ENCODE peak calls at places on chromosomes 5 and 9, in eight cellular contexts. S, A, T, C, X, Q, V and U are unnamed samples.

GRCh38 chr9:84667571-84668203 is 1.8 kb upstream of the NTRK2 start:
- DNase-seq in T (no peak), Q (no peak), C (no peak), X (peak; percentile 40), S (no peak), A (no peak), V (no peak), U (no peak)

GRCh38 chr5:11715797-11716196 is 188.4 kb downstream of the CTNND2 start:
- DNase-seq in V (no peak), X (no peak), S (no peak), Q (no peak), C (no peak), T (no peak), A (no peak), U (no peak)

GRCh38 chr9:8560560-8561525 is 761.3 kb upstream of the DMAC1 start:
- DNase-seq in A (no peak), T (no peak), Q (no peak), X (peak; percentile 81), C (no peak), S (no peak), V (no peak), U (no peak)

GRCh38 chr5:170268884-170269283 is 28.7 kb downstream of the LCP2 start:
- DNase-seq in X (no peak), C (no peak), A (no peak), V (no peak), T (no peak), Q (no peak), S (no peak), U (no peak)

GRCh38 chr5:107563957-107564544 is 106.7 kb downstream of the EFNA5 start:
- DNase-seq in X (no peak), C (no peak), A (no peak), T (peak; percentile 59), Q (no peak), S (no peak), V (no peak), U (no peak)

GRCh38 chr9:126844085-126844484 is 16.4 kb upstream of the ZBTB34 start:
- DNase-seq in V (peak; percentile 48), S (no peak), Q (peak; percentile 82), X (peak; percentile 50), C (no peak), T (no peak), A (no peak), U (no peak)

GRCh38 chr9:123361086-123361730 is 5.2 kb downstream of the CRB2 start:
- DNase-seq in A (peak; percentile 40), Q (no peak), T (no peak), S (no peak), X (no peak), V (no peak), C (no peak), U (no peak)

GRCh38 chr9:32581512-32582143 is 8.7 kb upstream of the NDUFB6 start:
- DNase-seq in V (no peak), S (no peak), T (peak; percentile 52), C (no peak), X (peak; percentile 54), A (no peak), Q (peak; percentile 77), U (no peak)

GRCh38 chr9:94928696-94929372 is 202.3 kb downstream of the AOPEP start:
- DNase-seq in S (no peak), X (no peak), V (no peak), C (no peak), A (no peak), Q (peak; percentile 51), T (no peak), U (no peak)

GRCh38 chr5:42506662-42507061 is 83.4 kb downstream of the GHR start:
- DNase-seq in V (no peak), C (no peak), A (no peak), S (no peak), Q (no peak), X (no peak), T (no peak), U (no peak)

GRCh38 chr9:112176410-112177010 is 1.4 kb upstream of the SUSD1 start:
- DNase-seq in V (no peak), Q (no peak), C (no peak), X (peak; percentile 57), A (no peak), T (no peak), S (no peak), U (no peak)
- H3K4me1 ChIP-seq in V (peaks cover 16% of the 10 kb centered on the region), Q (peaks cover 19% of the 10 kb centered on the region), C (no peaks in the 10 kb centered on the region), X (peaks cover 28% of the 10 kb centered on the region), A (peaks cover 22% of the 10 kb centered on the region), T (peaks cover 64% of the 10 kb centered on the region), S (peaks cover 15% of the 10 kb centered on the region), U (peaks cover 22% of the 10 kb centered on the region)

GRCh38 chr9:137241490-137242328 is 622 bp downstream of the TUBB4B start:
- DNase-seq in S (peak; percentile 86), A (peak; percentile 76), T (peak; percentile 46), C (peak; percentile 78), X (peak; percentile 17), Q (peak; percentile 58), V (peak; percentile 80), U (peak; percentile 71)

GRCh38 chr9:137243626-137244485 is 2.8 kb downstream of the TUBB4B start:
- DNase-seq in C (no peak), A (no peak), V (no peak), Q (no peak), X (peak; percentile 46), S (no peak), T (no peak), U (no peak)

GRCh38 chr9:137242329-137243204 is 1.5 kb downstream of the TUBB4B start:
- DNase-seq in V (no peak), T (no peak), A (no peak), C (no peak), S (no peak), X (no peak), Q (no peak), U (peak; percentile 30)

GRCh38 chr9:137240321-137240840 is 706 bp upstream of the TUBB4B start:
- DNase-seq in C (peak; percentile 89), X (peak; percentile 82), A (peak; percentile 90), T (no peak), V (peak; percentile 88), S (peak; percentile 92), Q (peak; percentile 57), U (peak; percentile 88)

DNA sequence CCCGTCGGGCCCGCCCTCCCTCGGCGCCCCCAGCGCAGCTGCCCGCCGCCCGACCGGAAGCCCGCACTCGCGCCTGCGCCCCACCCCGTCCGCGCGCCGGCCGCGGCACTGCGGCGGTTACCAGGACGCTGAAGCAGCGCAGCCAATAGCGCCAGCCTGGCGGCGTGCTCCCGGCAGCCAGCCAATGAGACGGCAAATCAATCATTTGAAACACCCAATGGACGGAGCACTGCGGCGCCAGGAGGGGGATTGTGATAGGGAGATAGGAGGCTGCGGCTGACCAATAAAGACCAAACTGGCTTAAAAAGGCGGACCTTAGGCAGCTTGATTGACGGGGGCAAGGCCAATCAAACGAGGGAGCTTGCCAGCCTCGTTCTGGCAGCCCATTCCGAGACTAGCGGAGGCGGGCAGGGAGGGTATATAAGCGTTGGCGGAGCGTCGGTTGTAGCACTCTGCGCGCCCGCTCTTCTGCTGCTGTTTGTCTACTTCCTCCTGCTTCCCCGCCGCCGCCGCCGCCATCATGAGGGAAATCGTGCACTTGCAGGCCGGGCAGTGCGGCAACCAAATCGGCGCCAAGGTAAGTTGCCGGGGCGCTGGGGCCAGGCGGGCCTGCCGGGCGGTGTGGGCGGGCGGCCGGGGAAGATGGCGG is at the start of gene TUBB4B:
- DNase-seq in C (peak; percentile 100), Q (peak; percentile 97), X (peak; percentile 100), A (peak; percentile 99), T (peak; percentile 98), S (peak; percentile 100), V (peak; percentile 100), U (peak; percentile 99)
- H3K4me1 ChIP-seq in C (no peaks in the 10 kb centered on the region), Q (peaks cover 37% of the 10 kb centered on the region), X (peaks cover 58% of the 10 kb centered on the region), A (peaks cover 58% of the 10 kb centered on the region), T (peaks cover 39% of the 10 kb centered on the region), S (peaks cover 51% of the 10 kb centered on the region), V (peaks cover 53% of the 10 kb centered on the region), U (peaks cover 56% of the 10 kb centered on the region)

GRCh38 chr5:32690153-32690552 is 21.0 kb upstream of the NPR3 start:
- DNase-seq in S (no peak), A (no peak), Q (peak; percentile 41), T (no peak), X (no peak), V (no peak), C (no peak), U (no peak)

GRCh38 chr5:32692066-32692746 is 18.9 kb upstream of the NPR3 start:
- DNase-seq in S (no peak), V (no peak), C (no peak), A (no peak), T (no peak), Q (no peak), X (peak; percentile 16), U (no peak)

GRCh38 chr5:32684261-32684660 is 26.9 kb upstream of the NPR3 start:
- DNase-seq in A (no peak), V (no peak), T (no peak), Q (no peak), C (no peak), S (no peak), X (no peak), U (no peak)

GRCh38 chr5:32683125-32683524 is 28.0 kb upstream of the NPR3 start:
- DNase-seq in Q (no peak), T (no peak), S (no peak), C (no peak), V (no peak), X (no peak), A (no peak), U (no peak)

GRCh38 chr5:32687167-32687831 is 23.8 kb upstream of the NPR3 start:
- DNase-seq in X (no peak), T (no peak), A (no peak), V (peak; percentile 53), C (no peak), S (no peak), Q (no peak), U (no peak)
- H3K4me1 ChIP-seq in X (peaks cover 4% of the 10 kb centered on the region), T (no peaks in the 10 kb centered on the region), A (peaks cover 13% of the 10 kb centered on the region), V (peaks cover 4% of the 10 kb centered on the region), C (peaks cover 3% of the 10 kb centered on the region), S (peaks cover 12% of the 10 kb centered on the region), Q (no peaks in the 10 kb centered on the region), U (no peaks in the 10 kb centered on the region)

DNA sequence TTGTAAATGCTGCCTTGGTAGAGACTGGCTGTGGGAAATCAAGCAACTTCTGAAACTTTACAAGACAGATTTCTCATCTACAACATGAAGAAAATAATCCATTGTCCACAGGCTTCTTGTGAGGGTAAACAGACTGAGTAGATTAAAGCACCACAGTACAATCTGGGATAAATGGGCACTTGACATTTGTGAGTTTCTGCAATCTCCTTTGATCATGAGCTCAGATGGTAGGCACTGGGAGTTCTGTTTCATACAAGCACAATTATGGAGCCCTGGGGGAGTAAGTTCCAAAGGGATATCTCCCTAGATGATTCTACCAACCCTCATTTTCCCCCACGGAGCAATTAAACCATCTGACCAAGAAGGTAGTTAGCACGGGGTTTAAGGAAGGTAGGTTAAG is 479.4 kb upstream of the TNC start:
- DNase-seq in V (no peak), T (no peak), C (no peak), S (no peak), A (no peak), X (no peak), Q (no peak), U (no peak)
- H3K4me1 ChIP-seq in V (no peaks in the 10 kb centered on the region), T (no peaks in the 10 kb centered on the region), C (peaks cover 5% of the 10 kb centered on the region), S (peaks cover 4% of the 10 kb centered on the region), A (no peaks in the 10 kb centered on the region), X (peaks cover 6% of the 10 kb centered on the region), Q (peaks cover 28% of the 10 kb centered on the region), U (no peaks in the 10 kb centered on the region)